ENCODE peak calls at places on chromosome 12, in seven cellular contexts. V, X, A, J, B, G and S are unnamed samples.

GRCh38 chr12:131415781-131416180 is 295.1 kb upstream of the SFSWAP start:
- DNase-seq in B (no peak), A (no peak), J (no peak), G (no peak), V (no peak), X (no peak), S (no peak)

GRCh38 chr12:103495783-103496456 is at the start of gene C12orf42:
- DNase-seq in B (no peak), G (peak), A (no peak), V (no peak), X (peak), J (no peak), S (peak)

GRCh38 chr12:24045816-24046257 is 96.4 kb upstream of the SOX5 start:
- DNase-seq in A (no peak), X (no peak), B (peak), V (no peak), G (no peak), J (no peak), S (no peak)

GRCh38 chr12:89070603-89071002 is 281.7 kb downstream of the DUSP6 start:
- DNase-seq in X (no peak), A (no peak), G (peak), B (no peak), V (no peak), J (no peak), S (no peak)

GRCh38 chr12:559208-559905 is 99.6 kb downstream of the B4GALNT3 start:
- DNase-seq in A (no peak), B (no peak), G (no peak), X (no peak), J (no peak), V (no peak), S (no peak)

GRCh38 chr12:121224591-121224990 is 14.7 kb downstream of the P2RX4 start:
- DNase-seq in J (no peak), G (peak), A (no peak), B (no peak), X (no peak), V (no peak), S (no peak)

GRCh38 chr12:96195845-96196451 is 1.8 kb downstream of the ELK3 start:
- DNase-seq in B (no peak), V (no peak), G (peak), A (no peak), X (no peak), J (peak), S (peak)

GRCh38 chr12:49953961-49954835 is 3.7 kb downstream of the AQP2 start:
- DNase-seq in G (no peak), J (no peak), A (no peak), X (no peak), V (no peak), B (no peak), S (no peak)

GRCh38 chr12:108801736-108802665 is 55.4 kb downstream of the SSH1 start:
- DNase-seq in X (no peak), V (no peak), A (no peak), B (peak), G (no peak), J (no peak), S (peak)

GRCh38 chr12:94263905-94264655 is 115.7 kb downstream of the PLXNC1 start:
- DNase-seq in A (no peak), X (no peak), B (no peak), G (no peak), V (no peak), J (no peak), S (peak)

GRCh38 chr12:15682826-15683225 is 106.4 kb downstream of the EPS8 start:
- DNase-seq in A (no peak), J (no peak), G (no peak), B (no peak), X (no peak), V (no peak), S (no peak)

GRCh38 chr12:52215587-52216031 is 17.4 kb upstream of the KRT7 start:
- DNase-seq in G (no peak), B (no peak), V (no peak), A (no peak), X (no peak), J (no peak), S (peak)

GRCh38 chr12:45726594-45727300 is 2.8 kb upstream of the ARID2 start:
- DNase-seq in J (peak), A (no peak), V (peak), B (no peak), G (peak), X (peak), S (peak)

GRCh38 chr12:122182887-122183587 is at the start of gene LRRC43:
- DNase-seq in J (no peak), G (peak), A (no peak), X (peak), B (no peak), V (no peak), S (no peak)

GRCh38 chr12:1805441-1806081 is 14.8 kb upstream of the LRTM2 start:
- DNase-seq in A (no peak), B (no peak), J (no peak), G (no peak), V (no peak), X (no peak), S (no peak)

GRCh38 chr12:75587340-75588106 is 76.1 kb upstream of the KRR1 start:
- DNase-seq in J (no peak), G (no peak), V (no peak), B (no peak), A (no peak), X (no peak), S (no peak)

GRCh38 chr12:6547987-6548386 is 7.9 kb downstream of the IFFO1 start:
- DNase-seq in B (no peak), V (no peak), G (no peak), J (no peak), X (no peak), A (no peak), S (peak)

GRCh38 chr12:67046062-67046461 is 223.1 kb upstream of the CAND1 start:
- DNase-seq in V (no peak), A (no peak), G (no peak), J (no peak), B (no peak), X (no peak), S (no peak)

GRCh38 chr12:25241171-25242020 is 9.3 kb downstream of the KRAS start:
- DNase-seq in X (no peak), J (no peak), G (no peak), B (no peak), V (no peak), A (peak), S (no peak)

GRCh38 chr12:111406474-111407370 is 999 bp downstream of the SH2B3 start:
- DNase-seq in J (peak), A (peak), G (peak), B (no peak), V (peak), X (no peak), S (no peak)

GRCh38 chr12:94644622-94645021 is 5.7 kb downstream of the TMCC3 start:
- DNase-seq in G (peak), V (no peak), X (no peak), A (no peak), J (no peak), B (no peak), S (no peak)

GRCh38 chr12:11822071-11822818 is 172.8 kb downstream of the ETV6 start:
- DNase-seq in B (no peak), G (peak), A (no peak), J (peak), V (no peak), X (no peak), S (no peak)

GRCh38 chr12:1634590-1635191 is 5.7 kb downstream of the WNT5B start:
- DNase-seq in X (peak), B (no peak), J (peak), A (peak), G (peak), V (no peak), S (peak)